ENCODE peak calls at places on chromosomes 12 and 14, in five cellular contexts. One of them, this sample, is unnamed.

GRCh38 chr12:125151284-125151683 is 86.0 kb downstream of the AACS start:
- DNase-seq in left lung: no peak
- DNase-seq in WERI-Rb-1: no peak
- DNase-seq in progenitor cell of endocrine pancreas: no peak
- DNase-seq in cardiac fibroblast: no peak
- DNase-seq in this sample: no peak

GRCh38 chr14:61470261-61470953 is 149.0 kb downstream of the PRKCH start:
- DNase-seq in left lung: no peak
- DNase-seq in WERI-Rb-1: no peak
- DNase-seq in progenitor cell of endocrine pancreas: no peak
- DNase-seq in cardiac fibroblast: peak
- DNase-seq in this sample: peak

GRCh38 chr12:47900480-47901129 is 4.2 kb downstream of the VDR start:
- DNase-seq in left lung: peak
- DNase-seq in WERI-Rb-1: peak
- DNase-seq in progenitor cell of endocrine pancreas: no peak
- DNase-seq in cardiac fibroblast: no peak
- DNase-seq in this sample: no peak

GRCh38 chr14:22185191-22185590 is 403.8 kb downstream of the DAD1 start:
- DNase-seq in left lung: no peak
- DNase-seq in WERI-Rb-1: no peak
- DNase-seq in progenitor cell of endocrine pancreas: no peak
- DNase-seq in cardiac fibroblast: no peak
- DNase-seq in this sample: no peak

GRCh38 chr12:4118017-4118510 is 155.5 kb upstream of the CCND2 start:
- DNase-seq in left lung: peak
- DNase-seq in WERI-Rb-1: no peak
- DNase-seq in progenitor cell of endocrine pancreas: no peak
- DNase-seq in cardiac fibroblast: peak
- DNase-seq in this sample: no peak

GRCh38 chr12:127640181-127640886 is 626.6 kb upstream of the TMEM132C start:
- DNase-seq in left lung: no peak
- DNase-seq in WERI-Rb-1: no peak
- DNase-seq in progenitor cell of endocrine pancreas: no peak
- DNase-seq in cardiac fibroblast: no peak
- DNase-seq in this sample: no peak

GRCh38 chr12:122853582-122854245 is 18.5 kb downstream of the HIP1R start:
- DNase-seq in left lung: no peak
- DNase-seq in WERI-Rb-1: no peak
- DNase-seq in progenitor cell of endocrine pancreas: no peak
- DNase-seq in cardiac fibroblast: no peak
- DNase-seq in this sample: no peak

GRCh38 chr14:77406718-77407117 is 16.6 kb downstream of the NOXRED1 start:
- DNase-seq in left lung: no peak
- DNase-seq in WERI-Rb-1: no peak
- DNase-seq in progenitor cell of endocrine pancreas: no peak
- DNase-seq in cardiac fibroblast: peak
- DNase-seq in this sample: no peak

GRCh38 chr12:94990222-94990621 is 13.3 kb downstream of the NDUFA12 start:
- DNase-seq in left lung: no peak
- DNase-seq in WERI-Rb-1: no peak
- DNase-seq in progenitor cell of endocrine pancreas: no peak
- DNase-seq in cardiac fibroblast: no peak
- DNase-seq in this sample: no peak

GRCh38 chr12:10304161-10304574 is 3.5 kb upstream of the KLRD1 start:
- DNase-seq in left lung: no peak
- DNase-seq in WERI-Rb-1: no peak
- DNase-seq in progenitor cell of endocrine pancreas: no peak
- DNase-seq in cardiac fibroblast: peak
- DNase-seq in this sample: no peak

GRCh38 chr12:106274575-106275081 is 26.8 kb upstream of the CKAP4 start:
- DNase-seq in left lung: no peak
- DNase-seq in WERI-Rb-1: no peak
- DNase-seq in progenitor cell of endocrine pancreas: no peak
- DNase-seq in cardiac fibroblast: no peak
- DNase-seq in this sample: no peak

GRCh38 chr12:113259499-113259953 is 38.3 kb downstream of the TPCN1 start:
- DNase-seq in left lung: peak
- DNase-seq in WERI-Rb-1: peak
- DNase-seq in progenitor cell of endocrine pancreas: no peak
- DNase-seq in cardiac fibroblast: peak
- DNase-seq in this sample: peak

DNA sequence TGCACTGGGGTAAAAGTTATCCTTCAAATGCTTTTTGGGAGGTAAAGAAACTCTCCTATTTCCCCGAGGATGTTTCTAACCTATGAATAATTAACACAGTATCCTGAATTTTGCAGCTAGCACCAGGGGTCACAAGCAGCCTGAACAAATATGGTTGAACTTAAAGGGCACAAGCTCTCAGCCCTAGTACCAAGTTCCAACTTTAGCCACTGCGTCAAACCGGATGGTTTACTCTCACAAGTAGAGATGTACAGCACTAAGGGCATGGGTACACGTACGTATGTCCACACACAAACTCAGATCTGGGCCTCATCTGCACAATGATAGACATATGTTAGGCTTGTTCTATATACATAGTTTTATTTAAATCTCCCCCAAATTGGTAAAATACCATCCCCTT is 4.7 kb downstream of the CCDC88C start:
- DNase-seq in left lung: no peak
- DNase-seq in WERI-Rb-1: no peak
- DNase-seq in progenitor cell of endocrine pancreas: no peak
- DNase-seq in cardiac fibroblast: no peak
- DNase-seq in this sample: no peak
- TF ChIP-seq CTCF in left lung: no peak
- TF ChIP-seq CTCF in WERI-Rb-1: no peak
- TF ChIP-seq CTCF in progenitor cell of endocrine pancreas: no peak
- TF ChIP-seq CTCF in cardiac fibroblast: no peak
- TF ChIP-seq CTCF in this sample: no peak

DNA sequence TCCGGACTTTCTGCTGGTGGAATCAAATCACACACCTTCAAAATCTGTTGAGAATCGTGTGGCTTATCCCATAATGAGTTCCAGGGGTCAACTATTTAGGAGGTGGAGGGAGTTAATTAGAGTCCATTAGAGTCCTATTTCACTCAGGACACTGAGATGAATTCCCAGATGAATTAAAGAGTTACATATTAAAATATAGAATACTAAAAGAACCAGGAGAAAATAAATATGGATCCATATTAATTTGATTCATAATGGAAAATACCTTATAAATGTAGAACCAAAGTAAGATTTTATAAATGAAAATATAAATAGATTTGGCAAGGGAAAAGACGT is 44.6 kb upstream of the C14orf132 start:
- DNase-seq in left lung: no peak
- DNase-seq in WERI-Rb-1: no peak
- DNase-seq in progenitor cell of endocrine pancreas: no peak
- DNase-seq in cardiac fibroblast: no peak
- DNase-seq in this sample: no peak
- TF ChIP-seq CTCF in left lung: no peak
- TF ChIP-seq CTCF in WERI-Rb-1: no peak
- TF ChIP-seq CTCF in progenitor cell of endocrine pancreas: no peak
- TF ChIP-seq CTCF in cardiac fibroblast: no peak
- TF ChIP-seq CTCF in this sample: peak

GRCh38 chr12:3043406-3043805 is 33.8 kb upstream of the TSPAN9 start:
- DNase-seq in left lung: no peak
- DNase-seq in WERI-Rb-1: no peak
- DNase-seq in progenitor cell of endocrine pancreas: no peak
- DNase-seq in cardiac fibroblast: no peak
- DNase-seq in this sample: no peak

GRCh38 chr12:3045494-3045893 is 31.7 kb upstream of the TSPAN9 start:
- DNase-seq in left lung: no peak
- DNase-seq in WERI-Rb-1: no peak
- DNase-seq in progenitor cell of endocrine pancreas: no peak
- DNase-seq in cardiac fibroblast: no peak
- DNase-seq in this sample: no peak

GRCh38 chr12:3042826-3043225 is 34.4 kb upstream of the TSPAN9 start:
- DNase-seq in left lung: no peak
- DNase-seq in WERI-Rb-1: no peak
- DNase-seq in progenitor cell of endocrine pancreas: no peak
- DNase-seq in cardiac fibroblast: no peak
- DNase-seq in this sample: no peak

GRCh38 chr12:3042394-3042793 is 34.8 kb upstream of the TSPAN9 start:
- DNase-seq in left lung: no peak
- DNase-seq in WERI-Rb-1: no peak
- DNase-seq in progenitor cell of endocrine pancreas: no peak
- DNase-seq in cardiac fibroblast: no peak
- DNase-seq in this sample: no peak

GRCh38 chr12:3044141-3044630 is 33.0 kb upstream of the TSPAN9 start:
- DNase-seq in left lung: no peak
- DNase-seq in WERI-Rb-1: no peak
- DNase-seq in progenitor cell of endocrine pancreas: no peak
- DNase-seq in cardiac fibroblast: no peak
- DNase-seq in this sample: no peak
- TF ChIP-seq CTCF in left lung: no peak
- TF ChIP-seq CTCF in WERI-Rb-1: no peak
- TF ChIP-seq CTCF in progenitor cell of endocrine pancreas: no peak
- TF ChIP-seq CTCF in cardiac fibroblast: no peak
- TF ChIP-seq CTCF in this sample: no peak

GRCh38 chr14:92649066-92649465 is 99.4 kb downstream of the LGMN start:
- DNase-seq in left lung: no peak
- DNase-seq in WERI-Rb-1: no peak
- DNase-seq in progenitor cell of endocrine pancreas: no peak
- DNase-seq in cardiac fibroblast: no peak
- DNase-seq in this sample: no peak

GRCh38 chr14:92650581-92651105 is 97.8 kb downstream of the LGMN start:
- DNase-seq in left lung: peak
- DNase-seq in WERI-Rb-1: no peak
- DNase-seq in progenitor cell of endocrine pancreas: no peak
- DNase-seq in cardiac fibroblast: no peak
- DNase-seq in this sample: no peak

GRCh38 chr14:92651793-92652382 is 96.5 kb downstream of the LGMN start:
- DNase-seq in left lung: peak
- DNase-seq in WERI-Rb-1: no peak
- DNase-seq in progenitor cell of endocrine pancreas: no peak
- DNase-seq in cardiac fibroblast: no peak
- DNase-seq in this sample: no peak

GRCh38 chr14:92651106-92651792 is 97.2 kb downstream of the LGMN start:
- DNase-seq in left lung: peak
- DNase-seq in WERI-Rb-1: no peak
- DNase-seq in progenitor cell of endocrine pancreas: no peak
- DNase-seq in cardiac fibroblast: no peak
- DNase-seq in this sample: no peak

GRCh38 chr14:92649934-92650545 is 98.4 kb downstream of the LGMN start:
- DNase-seq in left lung: peak
- DNase-seq in WERI-Rb-1: no peak
- DNase-seq in progenitor cell of endocrine pancreas: no peak
- DNase-seq in cardiac fibroblast: peak
- DNase-seq in this sample: no peak
- TF ChIP-seq CTCF in left lung: no peak
- TF ChIP-seq CTCF in WERI-Rb-1: no peak
- TF ChIP-seq CTCF in progenitor cell of endocrine pancreas: no peak
- TF ChIP-seq CTCF in cardiac fibroblast: no peak
- TF ChIP-seq CTCF in this sample: no peak

This sample was measured in glutamatergic neuron.